ENCODE peak calls at places on chromosome 9, in seven cellular contexts. V, S, U, P, X, J and E are unnamed samples.
A peak's percentile ranks its signal among the peaks of the same experiment; 100 is the strongest.

GRCh38 chr9:114050646-114051045 is 27.5 kb downstream of the AMBP start:
- DNase-seq in V (no peak), S (no peak), U (no peak), P (no peak), X (no peak), J (no peak), E (no peak)

GRCh38 chr9:69131682-69132081 is 42.4 kb upstream of the TJP2 start:
- DNase-seq in V (peak; percentile 96), S (peak; percentile 53), U (peak; percentile 55), P (no peak), X (no peak), J (no peak), E (peak; percentile 61)

GRCh38 chr9:126945682-126946081 is 31.1 kb downstream of the RALGPS1 start:
- DNase-seq in V (no peak), S (no peak), U (no peak), P (no peak), X (peak; percentile 67), J (no peak), E (no peak)

GRCh38 chr9:27383524-27383923 is 86.6 kb upstream of the EQTN start:
- DNase-seq in V (no peak), S (no peak), U (no peak), P (no peak), X (no peak), J (no peak), E (no peak)

GRCh38 chr9:77325058-77325457 is 147.7 kb downstream of the VPS13A start:
- DNase-seq in V (no peak), S (no peak), U (no peak), P (no peak), X (no peak), J (no peak), E (no peak)

GRCh38 chr9:83062653-83063527 is at the start of gene RASEF:
- DNase-seq in V (no peak), S (no peak), U (peak; percentile 90), P (no peak), X (no peak), J (peak; percentile 84), E (no peak)

GRCh38 chr9:91755761-91756638 is 194.0 kb downstream of the ROR2 start:
- DNase-seq in V (no peak), S (no peak), U (no peak), P (no peak), X (no peak), J (no peak), E (no peak)

GRCh38 chr9:19551124-19551929 is 142.5 kb downstream of the ACER2 start:
- DNase-seq in V (peak; percentile 2), S (no peak), U (no peak), P (no peak), X (no peak), J (peak; percentile 51), E (no peak)

GRCh38 chr9:31573561-31573960 is 810.9 kb upstream of the ACO1 start:
- DNase-seq in V (no peak), S (no peak), U (no peak), P (no peak), X (no peak), J (no peak), E (no peak)
- H3K27ac ChIP-seq in V (no peak overlapping the region), S (no peak overlapping the region), U (no peak overlapping the region), P (no peak overlapping the region), X (no peak overlapping the region), J (no peak overlapping the region), E (no peak overlapping the region)

GRCh38 chr9:23826120-23826629 is at the start of gene ELAVL2:
- DNase-seq in V (peak; percentile 81), S (peak; percentile 78), U (peak; percentile 77), P (peak; percentile 84), X (no peak), J (peak; percentile 96), E (no peak)
- TF ChIP-seq POLR2A in V (no peak), S (no peak), U (no peak), P (no peak), X (no peak), J (peak; percentile 74), E (no peak)

GRCh38 chr9:108196332-108196731 is 659.5 kb downstream of the ACTL7B start:
- DNase-seq in V (no peak), S (no peak), U (no peak), P (no peak), X (no peak), J (no peak), E (no peak)
- TF ChIP-seq CTCF in V (no peak), S (no peak), U (peak; percentile 30), P (no peak), X (no peak), J (no peak), E (no peak)

GRCh38 chr9:86263876-86264275 is 4.4 kb upstream of the C9orf153 start:
- DNase-seq in V (peak; percentile 43), S (no peak), U (no peak), P (no peak), X (no peak), J (no peak), E (no peak)
- H3K27ac ChIP-seq in V (no peak overlapping the region), S (no peak overlapping the region), U (no peak overlapping the region), P (no peak overlapping the region), X (no peak overlapping the region), J (no peak overlapping the region), E (no peak overlapping the region)

GRCh38 chr9:130186839-130187522 is 14.8 kb downstream of the NCS1 start:
- DNase-seq in V (peak; percentile 55), S (no peak), U (peak; percentile 84), P (no peak), X (peak; percentile 86), J (peak; percentile 75), E (no peak)
- TF ChIP-seq POLR2A in V (no peak), S (no peak), U (peak; percentile 37), P (no peak), X (no peak), J (no peak), E (no peak)

DNA sequence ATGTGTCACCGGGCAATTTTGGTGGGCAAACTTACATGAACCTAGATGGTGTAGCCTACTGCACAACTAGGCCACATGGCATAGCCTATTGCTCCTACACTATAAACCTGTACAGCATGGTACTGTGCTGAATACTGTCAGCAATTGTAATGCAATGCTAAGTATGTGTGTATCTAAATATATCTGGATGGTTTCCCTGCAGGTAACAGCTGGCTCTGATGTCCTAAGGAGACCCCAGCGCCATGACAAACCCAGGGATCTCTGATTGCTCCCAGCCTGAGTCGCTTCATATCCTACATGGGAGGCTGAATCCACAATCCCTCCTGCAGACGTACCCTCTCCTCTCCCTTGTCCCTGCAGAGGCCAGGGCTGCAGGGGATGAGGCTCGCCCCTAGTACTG is 26.6 kb upstream of the TTLL11 start:
- DNase-seq in V (no peak), S (no peak), U (no peak), P (no peak), X (no peak), J (no peak), E (no peak)
- TF ChIP-seq CTCF in V (no peak), S (no peak), U (no peak), P (no peak), X (no peak), J (no peak), E (no peak)

DNA sequence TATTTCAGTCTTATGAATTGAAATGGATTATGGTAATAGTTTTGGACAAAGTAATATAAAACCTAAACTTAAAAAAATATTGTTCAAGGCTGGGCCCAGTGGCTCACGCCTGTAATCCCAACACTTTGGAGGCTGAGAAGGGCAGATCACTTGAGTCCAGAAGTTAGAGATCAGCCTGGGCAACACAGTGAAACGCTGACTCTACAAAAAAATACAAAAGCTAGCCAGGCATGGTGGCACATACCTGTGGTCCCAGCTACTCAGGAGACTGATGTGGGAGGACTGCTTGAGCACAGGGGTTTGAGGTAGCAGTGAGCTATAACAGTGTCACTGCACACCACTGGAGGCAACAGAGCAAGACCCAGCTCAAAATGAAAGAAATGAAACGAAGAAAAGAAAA is 81.9 kb downstream of the SCAI start:
- DNase-seq in V (no peak), S (no peak), U (no peak), P (no peak), X (no peak), J (no peak), E (no peak)
- H3K27ac ChIP-seq in V (no peak overlapping the region), S (no peak overlapping the region), U (no peak overlapping the region), P (no peak overlapping the region), X (no peak overlapping the region), J (no peak overlapping the region), E (no peak overlapping the region)

GRCh38 chr9:727767-728166 is 113.7 kb upstream of the DMRT1 start:
- DNase-seq in V (no peak), S (no peak), U (no peak), P (no peak), X (no peak), J (no peak), E (no peak)

GRCh38 chr9:723308-723707 is 118.2 kb upstream of the DMRT1 start:
- DNase-seq in V (no peak), S (no peak), U (no peak), P (no peak), X (no peak), J (no peak), E (no peak)

GRCh38 chr9:722388-722980 is 119.0 kb upstream of the DMRT1 start:
- DNase-seq in V (no peak), S (no peak), U (no peak), P (no peak), X (no peak), J (no peak), E (no peak)

GRCh38 chr9:728535-728934 is 113.0 kb upstream of the DMRT1 start:
- DNase-seq in V (no peak), S (no peak), U (no peak), P (no peak), X (no peak), J (no peak), E (no peak)

DNA sequence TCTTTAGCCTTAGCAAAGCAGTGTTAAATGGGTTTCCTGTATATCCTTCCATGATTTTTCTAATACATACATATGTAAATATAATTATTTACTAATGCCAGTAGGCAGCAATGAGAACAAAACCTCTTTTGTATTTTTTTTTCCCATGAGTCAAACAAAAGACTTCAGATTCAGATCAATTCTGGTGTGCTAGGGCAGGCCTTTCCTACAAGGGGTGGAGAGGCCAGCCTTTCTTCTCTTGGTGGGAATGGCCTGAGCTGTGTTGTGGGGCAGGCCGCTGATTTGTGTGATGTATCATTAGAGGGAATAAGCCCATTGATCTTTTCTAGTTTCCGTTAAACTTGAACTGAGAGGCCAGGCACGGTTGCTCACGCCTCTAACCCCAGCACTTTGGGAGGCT is 115.5 kb upstream of the DMRT1 start:
- DNase-seq in V (no peak), S (no peak), U (no peak), P (no peak), X (no peak), J (no peak), E (no peak)
- TF ChIP-seq POLR2A in V (no peak), S (no peak), U (no peak), P (no peak), X (no peak), J (no peak), E (no peak)